ENCODE peak calls at places on chromosomes 7 and 10, in four cellular contexts. E, Y, A and C are unnamed samples. For H3K9me3, the result is how much of the 10 kb centered on the place peaks cover.

GRCh38 chr10:67487906-67488619 is 207.9 kb downstream of the CTNNA3 start:
- DNase-seq in E (no peak), Y (no peak), A (no peak), C (no peak)

GRCh38 chr7:144452064-144452463 is 48.6 kb upstream of the NOBOX start:
- DNase-seq in E (no peak), Y (no peak), A (no peak), C (no peak)

GRCh38 chr10:26391701-26392695 is 46.1 kb upstream of the APBB1IP start:
- DNase-seq in E (no peak), Y (no peak), A (no peak), C (no peak)

GRCh38 chr10:110876000-110876399 is 4.3 kb downstream of the PDCD4 start:
- DNase-seq in E (no peak), Y (no peak), A (no peak), C (no peak)

GRCh38 chr10:23818484-23818883 is 379.6 kb downstream of the OTUD1 start:
- DNase-seq in E (no peak), Y (no peak), A (no peak), C (no peak)

GRCh38 chr7:101924171-101924570 is 106.7 kb downstream of the CUX1 start:
- DNase-seq in E (peak), Y (peak), A (no peak), C (peak)

GRCh38 chr7:80434043-80434442 is 77.8 kb downstream of the GNAT3 start:
- DNase-seq in E (no peak), Y (no peak), A (no peak), C (no peak)

GRCh38 chr10:76436367-76436766 is 1004.9 kb downstream of the LRMDA start:
- DNase-seq in E (no peak), Y (no peak), A (no peak), C (no peak)

GRCh38 chr7:77293046-77293445 is 93.4 kb upstream of the FGL2 start:
- DNase-seq in E (no peak), Y (no peak), A (no peak), C (no peak)

GRCh38 chr7:21454182-21454581 is 26.3 kb downstream of the SP4 start:
- DNase-seq in E (no peak), Y (no peak), A (no peak), C (no peak)

GRCh38 chr7:106608664-106609063 is 52.3 kb downstream of the CCDC71L start:
- DNase-seq in E (no peak), Y (no peak), A (no peak), C (no peak)

GRCh38 chr7:140744005-140744404 is 47.5 kb downstream of the NDUFB2 start:
- DNase-seq in E (no peak), Y (no peak), A (no peak), C (no peak)

GRCh38 chr7:34260282-34260681 is 354.9 kb downstream of the BMPER start:
- DNase-seq in E (peak), Y (peak), A (peak), C (peak)

GRCh38 chr7:72190919-72191318 is 221.2 kb downstream of the CALN1 start:
- DNase-seq in E (no peak), Y (no peak), A (no peak), C (no peak)

GRCh38 chr7:111356941-111357340 is 205.4 kb downstream of the IMMP2L start:
- DNase-seq in E (peak), Y (peak), A (no peak), C (peak)

GRCh38 chr10:17785276-17785935 is 23.7 kb upstream of the MRC1 start:
- DNase-seq in E (no peak), Y (peak), A (no peak), C (no peak)

GRCh38 chr7:105011771-105012502 is 2.1 kb upstream of the KMT2E start:
- DNase-seq in E (no peak), Y (peak), A (no peak), C (no peak)

GRCh38 chr10:105769248-105770184 is 1128.4 kb downstream of the SORCS3 start:
- DNase-seq in E (peak), Y (no peak), A (no peak), C (no peak)

GRCh38 chr10:102776779-102777417 is 33.1 kb downstream of the WBP1L start:
- DNase-seq in E (peak), Y (peak), A (peak), C (peak)

GRCh38 chr10:92502296-92502695 is 71.6 kb downstream of the IDE start:
- DNase-seq in E (no peak), Y (no peak), A (no peak), C (no peak)

GRCh38 chr7:98968621-98969020 is 90.3 kb downstream of the TRRAP start:
- DNase-seq in E (no peak), Y (no peak), A (no peak), C (no peak)

GRCh38 chr7:2710901-2711551 is 23.0 kb downstream of the AMZ1 start:
- DNase-seq in E (no peak), Y (no peak), A (no peak), C (no peak)

GRCh38 chr10:86583983-86584382 is 62.4 kb upstream of the WAPL start:
- DNase-seq in E (no peak), Y (no peak), A (no peak), C (no peak)

GRCh38 chr7:133512560-133512959 is 259.7 kb downstream of the EXOC4 start:
- DNase-seq in E (peak), Y (no peak), A (no peak), C (peak)

GRCh38 chr7:15228891-15229290 is 326.3 kb upstream of the DGKB start:
- DNase-seq in E (no peak), Y (no peak), A (no peak), C (no peak)

GRCh38 chr10:120313715-120314114 is 143.3 kb upstream of the PLPP4 start:
- DNase-seq in E (no peak), Y (no peak), A (no peak), C (no peak)

GRCh38 chr7:108570146-108570755 is 577 bp downstream of the DNAJB9 start:
- DNase-seq in E (peak), Y (peak), A (no peak), C (peak)

GRCh38 chr7:28536259-28536658 is 123.9 kb downstream of the CREB5 start:
- DNase-seq in E (peak), Y (peak), A (no peak), C (peak)

GRCh38 chr7:66423729-66424128 is 205.0 kb upstream of the KCTD7 start:
- DNase-seq in E (no peak), Y (no peak), A (no peak), C (no peak)

GRCh38 chr7:11237742-11238141 is 264.1 kb downstream of the PHF14 start:
- DNase-seq in E (no peak), Y (no peak), A (no peak), C (no peak)
- H2AFZ ChIP-seq in E (no peak), Y (no peak), A (peak), C (no peak)

DNA sequence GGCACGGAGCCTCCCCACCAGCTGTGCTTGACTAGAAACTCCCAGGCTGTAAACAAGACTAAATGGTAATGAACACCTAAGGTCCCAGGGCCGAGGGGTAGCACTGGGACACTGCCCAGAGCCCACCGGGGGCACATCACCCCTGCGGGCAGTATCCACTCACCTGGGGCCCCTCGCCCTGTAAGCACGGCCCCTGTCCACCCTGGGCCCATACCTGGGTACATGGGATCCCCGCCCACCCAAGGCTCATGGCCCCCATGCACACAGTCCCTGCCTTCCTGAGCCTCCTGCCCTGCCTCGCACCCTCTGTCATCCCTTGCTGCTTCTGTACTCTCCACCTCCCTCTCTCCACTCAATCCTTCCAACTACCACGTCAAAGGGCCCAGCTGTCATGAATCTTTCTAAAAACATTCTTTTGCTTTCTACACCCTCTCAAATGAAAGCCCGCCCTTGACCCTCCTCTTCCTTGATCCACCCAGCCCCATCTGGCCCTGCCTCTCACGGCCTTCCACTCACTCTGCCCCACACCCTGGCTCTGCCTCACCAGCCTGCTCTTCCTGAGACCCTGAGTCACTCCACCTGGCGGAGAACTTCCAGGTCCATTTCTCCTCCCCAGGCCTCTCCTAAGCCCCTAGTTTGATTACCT is 173.1 kb downstream of the PARD3 start:
- DNase-seq in E (no peak), Y (no peak), A (no peak), C (no peak)
- H3K4me2 ChIP-seq in E (no peak), Y (no peak), A (no peak), C (no peak)

GRCh38 chr7:57417736-57418135 is 32.2 kb upstream of the ZNF716 start:
- DNase-seq in E (no peak), Y (no peak), A (no peak), C (no peak)
- H3K9me3 ChIP-seq in E (under half), Y (under half), A (under half), C (under half)

GRCh38 chr7:8435120-8435519 is 1.7 kb downstream of the NXPH1 start:
- DNase-seq in E (no peak), Y (no peak), A (no peak), C (no peak)
- H2AFZ ChIP-seq in E (no peak), Y (no peak), A (no peak), C (no peak)

DNA sequence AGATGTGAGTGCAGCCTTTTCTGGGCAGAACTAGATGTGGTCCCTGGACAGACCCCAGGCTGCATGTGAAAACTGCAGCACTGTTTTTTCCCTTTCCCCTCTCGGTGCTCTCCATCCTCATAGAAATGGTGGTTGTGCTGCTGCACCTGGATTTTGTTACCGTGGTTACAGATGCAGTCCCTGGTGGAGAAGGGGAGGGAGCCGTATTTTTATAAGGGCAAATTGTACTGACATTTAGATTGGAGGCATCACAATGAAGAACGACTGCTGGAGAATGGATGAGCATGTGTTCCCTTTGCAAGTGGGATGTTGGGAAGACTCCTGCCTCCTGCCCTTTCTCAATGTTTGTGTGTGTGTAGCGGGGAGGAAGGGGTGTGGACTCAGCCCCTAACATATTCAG is 469.9 kb downstream of the CCSER2 start:
- DNase-seq in E (no peak), Y (no peak), A (no peak), C (no peak)
- H3K4me2 ChIP-seq in E (no peak), Y (no peak), A (no peak), C (no peak)

DNA sequence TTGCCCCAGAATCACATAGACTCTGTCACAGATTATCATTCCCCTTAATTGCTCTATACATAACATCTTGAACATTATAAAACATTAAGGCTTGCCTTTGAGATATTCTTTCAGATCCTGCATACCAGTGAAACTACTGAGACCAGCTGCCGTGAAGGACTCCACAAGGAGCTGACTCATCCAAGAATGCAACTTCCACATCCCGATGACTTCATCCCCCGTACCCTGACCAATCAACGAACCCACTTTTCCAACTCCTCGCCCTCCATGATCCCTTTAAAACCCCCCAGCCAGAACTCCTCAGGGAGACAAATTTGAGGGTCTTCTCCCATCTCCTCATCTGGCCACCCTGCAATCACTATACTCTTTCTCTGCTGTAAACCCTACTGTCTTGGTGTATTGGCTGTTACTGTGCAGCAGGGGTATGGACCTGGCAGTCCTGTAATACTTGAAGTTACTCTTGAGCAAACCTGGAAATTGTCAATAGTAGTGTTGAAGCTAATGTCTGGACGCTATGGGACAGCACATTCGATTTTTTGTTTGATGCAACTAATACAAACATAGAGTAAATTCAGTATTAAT is 49.8 kb downstream of the HTR5A start:
- DNase-seq in E (no peak), Y (peak), A (no peak), C (no peak)
- H3K9me3 ChIP-seq in E (under half), Y (under half), A (under half), C (under half)